ENCODE peak calls at places on chromosomes 12 and 14, in nine cellular contexts. One of them, this sample, is unnamed.

GRCh38 chr12:5889381-5890047 is 55.5 kb downstream of the ANO2 start:
- DNase-seq in left ventricle myocardium inferior: no peak
- DNase-seq in keratinocyte: no peak
- DNase-seq in lower lobe of right lung: no peak
- DNase-seq in CD8-positive, alpha-beta memory T cell: no peak
- DNase-seq in sigmoid colon: no peak
- DNase-seq in K562: peak; percentile 19
- DNase-seq in tibial artery: no peak
- DNase-seq in heart right ventricle: no peak
- DNase-seq in this sample: no peak

GRCh38 chr12:30930238-30931010 is 3.9 kb downstream of the TSPAN11 start:
- DNase-seq in heart right ventricle: no peak
- DNase-seq in keratinocyte: no peak
- DNase-seq in K562: no peak
- DNase-seq in left ventricle myocardium inferior: no peak
- DNase-seq in tibial artery: peak; percentile 17
- DNase-seq in CD8-positive, alpha-beta memory T cell: no peak
- DNase-seq in sigmoid colon: no peak
- DNase-seq in lower lobe of right lung: no peak
- DNase-seq in this sample: no peak

GRCh38 chr14:94028450-94028826 is 2.3 kb downstream of the OTUB2 start:
- DNase-seq in tibial artery: no peak
- DNase-seq in CD8-positive, alpha-beta memory T cell: no peak
- DNase-seq in sigmoid colon: no peak
- DNase-seq in keratinocyte: peak; percentile 45
- DNase-seq in left ventricle myocardium inferior: no peak
- DNase-seq in K562: no peak
- DNase-seq in lower lobe of right lung: no peak
- DNase-seq in heart right ventricle: no peak
- DNase-seq in this sample: no peak

GRCh38 chr14:104044016-104044415 is 41.5 kb upstream of the ASPG start:
- DNase-seq in lower lobe of right lung: no peak
- DNase-seq in left ventricle myocardium inferior: no peak
- DNase-seq in heart right ventricle: no peak
- DNase-seq in CD8-positive, alpha-beta memory T cell: no peak
- DNase-seq in K562: no peak
- DNase-seq in sigmoid colon: no peak
- DNase-seq in keratinocyte: no peak
- DNase-seq in tibial artery: no peak
- DNase-seq in this sample: no peak

GRCh38 chr12:96981053-96981452 is 74.0 kb downstream of the NEDD1 start:
- DNase-seq in left ventricle myocardium inferior: no peak
- DNase-seq in CD8-positive, alpha-beta memory T cell: no peak
- DNase-seq in lower lobe of right lung: no peak
- DNase-seq in tibial artery: no peak
- DNase-seq in sigmoid colon: no peak
- DNase-seq in heart right ventricle: no peak
- DNase-seq in keratinocyte: no peak
- DNase-seq in K562: no peak
- DNase-seq in this sample: no peak

GRCh38 chr12:105279460-105280056 is 43.6 kb upstream of the APPL2 start:
- DNase-seq in lower lobe of right lung: no peak
- DNase-seq in left ventricle myocardium inferior: no peak
- DNase-seq in CD8-positive, alpha-beta memory T cell: peak; percentile 24
- DNase-seq in tibial artery: no peak
- DNase-seq in keratinocyte: no peak
- DNase-seq in sigmoid colon: no peak
- DNase-seq in heart right ventricle: no peak
- DNase-seq in K562: peak; percentile 15
- DNase-seq in this sample: peak; percentile 0

GRCh38 chr12:3803865-3804472 is 51.1 kb upstream of the CRACR2A start:
- DNase-seq in tibial artery: peak; percentile 71
- DNase-seq in lower lobe of right lung: peak; percentile 71
- DNase-seq in left ventricle myocardium inferior: peak; percentile 70
- DNase-seq in keratinocyte: peak; percentile 21
- DNase-seq in K562: peak; percentile 46
- DNase-seq in CD8-positive, alpha-beta memory T cell: peak; percentile 40
- DNase-seq in heart right ventricle: peak; percentile 59
- DNase-seq in sigmoid colon: peak; percentile 81
- DNase-seq in this sample: peak; percentile 61

GRCh38 chr12:53825246-53826081 is 73.7 kb upstream of the CISTR start:
- DNase-seq in tibial artery: no peak
- DNase-seq in sigmoid colon: no peak
- DNase-seq in keratinocyte: no peak
- DNase-seq in heart right ventricle: no peak
- DNase-seq in CD8-positive, alpha-beta memory T cell: no peak
- DNase-seq in lower lobe of right lung: no peak
- DNase-seq in left ventricle myocardium inferior: no peak
- DNase-seq in K562: no peak
- DNase-seq in this sample: no peak

DNA sequence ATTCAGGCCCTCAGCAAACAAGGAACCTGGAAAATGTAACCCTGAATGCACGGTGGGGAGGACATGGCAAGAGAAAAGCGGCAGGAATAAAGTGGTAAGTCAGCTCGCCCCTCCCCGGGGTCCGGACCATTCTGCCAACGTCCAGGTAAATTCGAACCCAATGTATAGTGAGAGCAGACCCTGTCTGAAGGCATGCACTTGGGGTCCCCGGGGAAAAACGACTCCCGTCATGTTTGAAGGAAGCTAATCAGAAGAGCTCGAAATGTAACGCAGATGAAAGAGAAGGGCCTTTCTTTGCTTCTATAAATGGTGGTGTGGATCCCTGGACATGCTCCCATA is 193 bp downstream of the ACACB start:
- DNase-seq in K562: no peak
- DNase-seq in left ventricle myocardium inferior: no peak
- DNase-seq in sigmoid colon: peak; percentile 75
- DNase-seq in tibial artery: no peak
- DNase-seq in lower lobe of right lung: no peak
- DNase-seq in keratinocyte: no peak
- DNase-seq in CD8-positive, alpha-beta memory T cell: no peak
- DNase-seq in heart right ventricle: no peak
- DNase-seq in this sample: no peak
- H3K27ac ChIP-seq in K562: no peak overlapping the region
- H3K27ac ChIP-seq in left ventricle myocardium inferior: peak overlapping the region; percentile 97
- H3K27ac ChIP-seq in sigmoid colon: peak overlapping the region; percentile 94
- H3K27ac ChIP-seq in tibial artery: no peak overlapping the region
- H3K27ac ChIP-seq in lower lobe of right lung: peak overlapping the region; percentile 71
- H3K27ac ChIP-seq in keratinocyte: no peak overlapping the region
- H3K27ac ChIP-seq in CD8-positive, alpha-beta memory T cell: no peak overlapping the region
- H3K27ac ChIP-seq in heart right ventricle: peak overlapping the region; percentile 99
- H3K27ac ChIP-seq in this sample: peak overlapping the region; percentile 60

GRCh38 chr12:10620078-10620779 is 6.8 kb upstream of the MAGOHB start:
- DNase-seq in heart right ventricle: no peak
- DNase-seq in CD8-positive, alpha-beta memory T cell: no peak
- DNase-seq in K562: no peak
- DNase-seq in lower lobe of right lung: no peak
- DNase-seq in keratinocyte: no peak
- DNase-seq in sigmoid colon: no peak
- DNase-seq in tibial artery: no peak
- DNase-seq in left ventricle myocardium inferior: no peak
- DNase-seq in this sample: no peak

GRCh38 chr12:10615532-10615931 is 2.1 kb upstream of the MAGOHB start:
- DNase-seq in keratinocyte: no peak
- DNase-seq in CD8-positive, alpha-beta memory T cell: no peak
- DNase-seq in sigmoid colon: no peak
- DNase-seq in tibial artery: no peak
- DNase-seq in left ventricle myocardium inferior: no peak
- DNase-seq in K562: no peak
- DNase-seq in lower lobe of right lung: no peak
- DNase-seq in heart right ventricle: no peak
- DNase-seq in this sample: no peak

GRCh38 chr12:10621278-10621677 is 7.9 kb upstream of the MAGOHB start:
- DNase-seq in tibial artery: no peak
- DNase-seq in heart right ventricle: no peak
- DNase-seq in K562: no peak
- DNase-seq in keratinocyte: no peak
- DNase-seq in left ventricle myocardium inferior: no peak
- DNase-seq in sigmoid colon: no peak
- DNase-seq in CD8-positive, alpha-beta memory T cell: no peak
- DNase-seq in lower lobe of right lung: no peak
- DNase-seq in this sample: no peak

GRCh38 chr12:10618338-10618987 is 5.1 kb upstream of the MAGOHB start:
- DNase-seq in keratinocyte: no peak
- DNase-seq in heart right ventricle: no peak
- DNase-seq in sigmoid colon: no peak
- DNase-seq in CD8-positive, alpha-beta memory T cell: no peak
- DNase-seq in left ventricle myocardium inferior: no peak
- DNase-seq in tibial artery: no peak
- DNase-seq in K562: peak; percentile 33
- DNase-seq in lower lobe of right lung: no peak
- DNase-seq in this sample: no peak

GRCh38 chr12:10617868-10618267 is 4.5 kb upstream of the MAGOHB start:
- DNase-seq in tibial artery: no peak
- DNase-seq in CD8-positive, alpha-beta memory T cell: no peak
- DNase-seq in keratinocyte: no peak
- DNase-seq in sigmoid colon: no peak
- DNase-seq in left ventricle myocardium inferior: no peak
- DNase-seq in lower lobe of right lung: no peak
- DNase-seq in heart right ventricle: no peak
- DNase-seq in K562: peak; percentile 15
- DNase-seq in this sample: no peak
- H3K27ac ChIP-seq in tibial artery: no peak overlapping the region
- H3K27ac ChIP-seq in CD8-positive, alpha-beta memory T cell: no peak overlapping the region
- H3K27ac ChIP-seq in keratinocyte: peak overlapping the region; percentile 54
- H3K27ac ChIP-seq in sigmoid colon: no peak overlapping the region
- H3K27ac ChIP-seq in left ventricle myocardium inferior: no peak overlapping the region
- H3K27ac ChIP-seq in lower lobe of right lung: no peak overlapping the region
- H3K27ac ChIP-seq in heart right ventricle: no peak overlapping the region
- H3K27ac ChIP-seq in K562: peak overlapping the region; percentile 68
- H3K27ac ChIP-seq in this sample: no peak overlapping the region

DNA sequence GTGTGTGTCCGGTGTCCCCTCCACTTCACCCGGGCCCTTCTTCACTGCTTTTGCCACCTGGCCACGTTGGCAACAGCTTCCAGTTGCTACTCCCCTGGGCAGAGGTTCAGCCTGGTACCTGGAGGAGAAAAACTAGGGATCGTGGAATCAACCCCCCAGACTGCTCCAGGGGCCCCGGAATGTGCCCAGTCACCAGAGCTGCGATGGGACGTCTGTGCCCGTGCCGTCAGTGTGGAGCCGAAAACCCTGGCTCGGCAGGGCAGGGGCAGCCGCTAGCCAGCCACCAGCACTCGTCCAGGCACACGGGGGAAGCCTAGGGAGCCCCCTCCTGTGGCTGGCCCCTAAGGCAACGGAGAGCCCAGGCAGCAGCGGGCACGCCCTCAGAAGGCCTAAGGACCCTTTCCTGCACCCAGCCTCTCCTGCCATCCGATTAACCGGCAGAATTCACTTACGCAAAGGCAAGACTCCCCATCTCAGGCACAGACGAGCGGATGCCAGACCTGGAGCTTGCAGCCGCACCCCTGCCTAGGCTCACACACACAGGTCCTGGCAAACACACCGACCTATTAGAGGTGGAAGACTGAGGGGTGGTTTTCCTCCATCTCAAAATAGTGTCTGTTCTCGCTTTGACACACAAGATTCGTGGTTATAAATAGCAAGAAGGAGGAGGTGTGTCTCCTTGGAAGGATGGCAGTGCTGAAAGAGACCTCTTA is 62.6 kb downstream of the FBXL14 start:
- DNase-seq in left ventricle myocardium inferior: no peak
- DNase-seq in CD8-positive, alpha-beta memory T cell: no peak
- DNase-seq in tibial artery: no peak
- DNase-seq in heart right ventricle: no peak
- DNase-seq in keratinocyte: no peak
- DNase-seq in sigmoid colon: no peak
- DNase-seq in lower lobe of right lung: no peak
- DNase-seq in K562: no peak
- DNase-seq in this sample: no peak
- H3K27ac ChIP-seq in left ventricle myocardium inferior: no peak overlapping the region
- H3K27ac ChIP-seq in CD8-positive, alpha-beta memory T cell: no peak overlapping the region
- H3K27ac ChIP-seq in tibial artery: no peak overlapping the region
- H3K27ac ChIP-seq in heart right ventricle: no peak overlapping the region
- H3K27ac ChIP-seq in keratinocyte: no peak overlapping the region
- H3K27ac ChIP-seq in sigmoid colon: peak overlapping the region; percentile 48
- H3K27ac ChIP-seq in lower lobe of right lung: no peak overlapping the region
- H3K27ac ChIP-seq in K562: no peak overlapping the region
- H3K27ac ChIP-seq in this sample: no peak overlapping the region

GRCh38 chr14:59325906-59326305 is 137.4 kb downstream of the DAAM1 start:
- DNase-seq in heart right ventricle: no peak
- DNase-seq in tibial artery: peak; percentile 58
- DNase-seq in sigmoid colon: no peak
- DNase-seq in CD8-positive, alpha-beta memory T cell: no peak
- DNase-seq in lower lobe of right lung: no peak
- DNase-seq in K562: no peak
- DNase-seq in left ventricle myocardium inferior: no peak
- DNase-seq in keratinocyte: no peak
- DNase-seq in this sample: no peak
- H3K27ac ChIP-seq in heart right ventricle: no peak overlapping the region
- H3K27ac ChIP-seq in tibial artery: peak overlapping the region; percentile 12
- H3K27ac ChIP-seq in sigmoid colon: no peak overlapping the region
- H3K27ac ChIP-seq in CD8-positive, alpha-beta memory T cell: no peak overlapping the region
- H3K27ac ChIP-seq in lower lobe of right lung: no peak overlapping the region
- H3K27ac ChIP-seq in K562: no peak overlapping the region
- H3K27ac ChIP-seq in left ventricle myocardium inferior: peak overlapping the region; percentile 18
- H3K27ac ChIP-seq in keratinocyte: no peak overlapping the region
- H3K27ac ChIP-seq in this sample: no peak overlapping the region

DNA sequence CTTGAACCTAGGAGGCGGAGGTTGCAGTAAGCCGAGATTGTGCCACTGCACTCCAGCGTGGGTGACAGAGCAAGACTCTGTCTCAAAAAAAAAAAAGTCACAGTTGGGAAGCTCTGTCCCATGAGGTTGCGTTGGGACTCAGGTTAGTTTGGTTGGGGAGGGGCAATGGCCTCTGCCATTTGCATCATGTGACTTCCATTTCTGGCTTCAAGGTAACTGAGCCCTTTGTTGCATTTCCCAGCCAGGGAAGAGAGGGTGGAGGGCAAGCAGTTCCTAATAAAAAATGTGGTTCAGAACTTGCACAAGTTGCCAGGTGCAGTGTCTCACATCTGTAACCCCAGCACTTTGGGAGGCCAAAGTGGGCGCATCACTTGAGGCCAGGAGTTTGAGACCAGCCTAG is 24.9 kb downstream of the TMEM120B start:
- DNase-seq in sigmoid colon: no peak
- DNase-seq in tibial artery: no peak
- DNase-seq in lower lobe of right lung: no peak
- DNase-seq in CD8-positive, alpha-beta memory T cell: no peak
- DNase-seq in K562: no peak
- DNase-seq in left ventricle myocardium inferior: no peak
- DNase-seq in keratinocyte: no peak
- DNase-seq in heart right ventricle: no peak
- DNase-seq in this sample: no peak
- H3K27ac ChIP-seq in sigmoid colon: no peak overlapping the region
- H3K27ac ChIP-seq in tibial artery: no peak overlapping the region
- H3K27ac ChIP-seq in lower lobe of right lung: no peak overlapping the region
- H3K27ac ChIP-seq in CD8-positive, alpha-beta memory T cell: no peak overlapping the region
- H3K27ac ChIP-seq in K562: no peak overlapping the region
- H3K27ac ChIP-seq in left ventricle myocardium inferior: no peak overlapping the region
- H3K27ac ChIP-seq in keratinocyte: no peak overlapping the region
- H3K27ac ChIP-seq in heart right ventricle: no peak overlapping the region
- H3K27ac ChIP-seq in this sample: no peak overlapping the region

GRCh38 chr14:101518611-101519048 is 42.7 kb upstream of the DIO3 start:
- DNase-seq in sigmoid colon: peak; percentile 78
- DNase-seq in heart right ventricle: no peak
- DNase-seq in left ventricle myocardium inferior: no peak
- DNase-seq in CD8-positive, alpha-beta memory T cell: no peak
- DNase-seq in K562: no peak
- DNase-seq in keratinocyte: no peak
- DNase-seq in tibial artery: peak; percentile 86
- DNase-seq in lower lobe of right lung: peak; percentile 61
- DNase-seq in this sample: no peak
- H3K27ac ChIP-seq in sigmoid colon: peak overlapping the region; percentile 31
- H3K27ac ChIP-seq in heart right ventricle: no peak overlapping the region
- H3K27ac ChIP-seq in left ventricle myocardium inferior: no peak overlapping the region
- H3K27ac ChIP-seq in CD8-positive, alpha-beta memory T cell: no peak overlapping the region
- H3K27ac ChIP-seq in K562: no peak overlapping the region
- H3K27ac ChIP-seq in keratinocyte: no peak overlapping the region
- H3K27ac ChIP-seq in tibial artery: peak overlapping the region; percentile 44
- H3K27ac ChIP-seq in lower lobe of right lung: peak overlapping the region; percentile 65
- H3K27ac ChIP-seq in this sample: no peak overlapping the region

GRCh38 chr14:91892918-91893527 is 25.7 kb upstream of the TC2N start:
- DNase-seq in lower lobe of right lung: no peak
- DNase-seq in tibial artery: no peak
- DNase-seq in K562: peak; percentile 54
- DNase-seq in left ventricle myocardium inferior: no peak
- DNase-seq in CD8-positive, alpha-beta memory T cell: no peak
- DNase-seq in heart right ventricle: no peak
- DNase-seq in sigmoid colon: peak; percentile 39
- DNase-seq in keratinocyte: no peak
- DNase-seq in this sample: peak; percentile 27
- H3K27ac ChIP-seq in lower lobe of right lung: no peak overlapping the region
- H3K27ac ChIP-seq in tibial artery: peak overlapping the region; percentile 70
- H3K27ac ChIP-seq in K562: no peak overlapping the region
- H3K27ac ChIP-seq in left ventricle myocardium inferior: peak overlapping the region; percentile 72
- H3K27ac ChIP-seq in CD8-positive, alpha-beta memory T cell: no peak overlapping the region
- H3K27ac ChIP-seq in heart right ventricle: peak overlapping the region; percentile 55
- H3K27ac ChIP-seq in sigmoid colon: peak overlapping the region; percentile 76
- H3K27ac ChIP-seq in keratinocyte: no peak overlapping the region
- H3K27ac ChIP-seq in this sample: peak overlapping the region; percentile 95

This sample was measured in substantia nigra.